ENCODE peak calls at places on chromosome 4, in eight cellular contexts. One of them, this sample, is unnamed.

GRCh38 chr4:47490550-47490949 is 5.5 kb downstream of the ATP10D start:
- DNase-seq in kidney: no peak
- DNase-seq in A549: peak
- DNase-seq in lower lobe of right lung: no peak
- DNase-seq in transverse colon: no peak
- DNase-seq in GM23248: peak
- DNase-seq in CD8-positive, alpha-beta memory T cell: no peak
- DNase-seq in endodermal cell: peak
- DNase-seq in this sample: peak

GRCh38 chr4:114694770-114695169 is 96.2 kb downstream of the UGT8 start:
- DNase-seq in GM23248: peak
- DNase-seq in transverse colon: no peak
- DNase-seq in A549: peak
- DNase-seq in kidney: no peak
- DNase-seq in endodermal cell: no peak
- DNase-seq in CD8-positive, alpha-beta memory T cell: no peak
- DNase-seq in lower lobe of right lung: no peak
- DNase-seq in this sample: peak

GRCh38 chr4:32689520-32689919 is 1969.4 kb downstream of the PCDH7 start:
- DNase-seq in transverse colon: no peak
- DNase-seq in lower lobe of right lung: no peak
- DNase-seq in A549: peak
- DNase-seq in CD8-positive, alpha-beta memory T cell: no peak
- DNase-seq in GM23248: no peak
- DNase-seq in kidney: no peak
- DNase-seq in endodermal cell: no peak
- DNase-seq in this sample: peak

GRCh38 chr4:87499415-87500106 is 29.6 kb downstream of the SPARCL1 start:
- DNase-seq in transverse colon: no peak
- DNase-seq in lower lobe of right lung: no peak
- DNase-seq in kidney: no peak
- DNase-seq in CD8-positive, alpha-beta memory T cell: no peak
- DNase-seq in GM23248: no peak
- DNase-seq in endodermal cell: no peak
- DNase-seq in A549: no peak
- DNase-seq in this sample: no peak

GRCh38 chr4:7238300-7238960 is 46.1 kb downstream of the SORCS2 start:
- DNase-seq in lower lobe of right lung: no peak
- DNase-seq in kidney: peak
- DNase-seq in A549: peak
- DNase-seq in endodermal cell: peak
- DNase-seq in CD8-positive, alpha-beta memory T cell: no peak
- DNase-seq in GM23248: no peak
- DNase-seq in transverse colon: no peak
- DNase-seq in this sample: no peak

GRCh38 chr4:13584481-13584880 is 40.2 kb upstream of the NKX3-2 start:
- DNase-seq in endodermal cell: no peak
- DNase-seq in transverse colon: no peak
- DNase-seq in GM23248: peak
- DNase-seq in CD8-positive, alpha-beta memory T cell: no peak
- DNase-seq in lower lobe of right lung: no peak
- DNase-seq in A549: no peak
- DNase-seq in kidney: no peak
- DNase-seq in this sample: no peak

GRCh38 chr4:2806392-2807355 is 13.8 kb downstream of the SH3BP2 start:
- DNase-seq in GM23248: peak
- DNase-seq in kidney: peak
- DNase-seq in transverse colon: peak
- DNase-seq in A549: no peak
- DNase-seq in lower lobe of right lung: peak
- DNase-seq in endodermal cell: no peak
- DNase-seq in CD8-positive, alpha-beta memory T cell: no peak
- DNase-seq in this sample: no peak

GRCh38 chr4:176123710-176124407 is 58.2 kb downstream of the WDR17 start:
- DNase-seq in transverse colon: peak
- DNase-seq in A549: peak
- DNase-seq in kidney: no peak
- DNase-seq in endodermal cell: peak
- DNase-seq in GM23248: peak
- DNase-seq in lower lobe of right lung: no peak
- DNase-seq in CD8-positive, alpha-beta memory T cell: no peak
- DNase-seq in this sample: no peak

GRCh38 chr4:184201179-184201578 is 16.5 kb downstream of the ENPP6 start:
- DNase-seq in transverse colon: no peak
- DNase-seq in kidney: no peak
- DNase-seq in endodermal cell: no peak
- DNase-seq in lower lobe of right lung: no peak
- DNase-seq in GM23248: no peak
- DNase-seq in A549: no peak
- DNase-seq in CD8-positive, alpha-beta memory T cell: no peak
- DNase-seq in this sample: no peak

GRCh38 chr4:78517050-78517652 is 34.4 kb upstream of the ANXA3 start:
- DNase-seq in CD8-positive, alpha-beta memory T cell: no peak
- DNase-seq in lower lobe of right lung: no peak
- DNase-seq in A549: peak
- DNase-seq in kidney: no peak
- DNase-seq in GM23248: peak
- DNase-seq in transverse colon: no peak
- DNase-seq in endodermal cell: no peak
- DNase-seq in this sample: no peak

GRCh38 chr4:123785515-123785914 is 388.9 kb downstream of the SPRY1 start:
- DNase-seq in GM23248: peak
- DNase-seq in lower lobe of right lung: no peak
- DNase-seq in CD8-positive, alpha-beta memory T cell: no peak
- DNase-seq in endodermal cell: peak
- DNase-seq in kidney: no peak
- DNase-seq in A549: no peak
- DNase-seq in transverse colon: peak
- DNase-seq in this sample: peak

GRCh38 chr4:73603854-73604584 is 16.2 kb downstream of the RASSF6 start:
- DNase-seq in endodermal cell: no peak
- DNase-seq in GM23248: no peak
- DNase-seq in transverse colon: no peak
- DNase-seq in A549: peak
- DNase-seq in kidney: no peak
- DNase-seq in CD8-positive, alpha-beta memory T cell: no peak
- DNase-seq in lower lobe of right lung: no peak
- DNase-seq in this sample: no peak

GRCh38 chr4:118865091-118865708 is 23.5 kb upstream of the SYNPO2 start:
- DNase-seq in lower lobe of right lung: no peak
- DNase-seq in transverse colon: peak
- DNase-seq in GM23248: peak
- DNase-seq in A549: peak
- DNase-seq in endodermal cell: peak
- DNase-seq in kidney: no peak
- DNase-seq in CD8-positive, alpha-beta memory T cell: no peak
- DNase-seq in this sample: peak

GRCh38 chr4:15656038-15656470 is 897 bp upstream of the FBXL5 start:
- DNase-seq in GM23248: no peak
- DNase-seq in CD8-positive, alpha-beta memory T cell: no peak
- DNase-seq in A549: no peak
- DNase-seq in transverse colon: no peak
- DNase-seq in kidney: no peak
- DNase-seq in endodermal cell: no peak
- DNase-seq in lower lobe of right lung: no peak
- DNase-seq in this sample: no peak

GRCh38 chr4:7665321-7665720 is 230.6 kb upstream of the PSAPL1 start:
- DNase-seq in A549: no peak
- DNase-seq in kidney: no peak
- DNase-seq in endodermal cell: no peak
- DNase-seq in transverse colon: no peak
- DNase-seq in GM23248: no peak
- DNase-seq in CD8-positive, alpha-beta memory T cell: no peak
- DNase-seq in lower lobe of right lung: no peak
- DNase-seq in this sample: no peak

GRCh38 chr4:113142351-113142750 is 92.9 kb downstream of the ANK2 start:
- DNase-seq in transverse colon: no peak
- DNase-seq in A549: no peak
- DNase-seq in endodermal cell: no peak
- DNase-seq in CD8-positive, alpha-beta memory T cell: no peak
- DNase-seq in GM23248: no peak
- DNase-seq in kidney: no peak
- DNase-seq in lower lobe of right lung: no peak
- DNase-seq in this sample: no peak

DNA sequence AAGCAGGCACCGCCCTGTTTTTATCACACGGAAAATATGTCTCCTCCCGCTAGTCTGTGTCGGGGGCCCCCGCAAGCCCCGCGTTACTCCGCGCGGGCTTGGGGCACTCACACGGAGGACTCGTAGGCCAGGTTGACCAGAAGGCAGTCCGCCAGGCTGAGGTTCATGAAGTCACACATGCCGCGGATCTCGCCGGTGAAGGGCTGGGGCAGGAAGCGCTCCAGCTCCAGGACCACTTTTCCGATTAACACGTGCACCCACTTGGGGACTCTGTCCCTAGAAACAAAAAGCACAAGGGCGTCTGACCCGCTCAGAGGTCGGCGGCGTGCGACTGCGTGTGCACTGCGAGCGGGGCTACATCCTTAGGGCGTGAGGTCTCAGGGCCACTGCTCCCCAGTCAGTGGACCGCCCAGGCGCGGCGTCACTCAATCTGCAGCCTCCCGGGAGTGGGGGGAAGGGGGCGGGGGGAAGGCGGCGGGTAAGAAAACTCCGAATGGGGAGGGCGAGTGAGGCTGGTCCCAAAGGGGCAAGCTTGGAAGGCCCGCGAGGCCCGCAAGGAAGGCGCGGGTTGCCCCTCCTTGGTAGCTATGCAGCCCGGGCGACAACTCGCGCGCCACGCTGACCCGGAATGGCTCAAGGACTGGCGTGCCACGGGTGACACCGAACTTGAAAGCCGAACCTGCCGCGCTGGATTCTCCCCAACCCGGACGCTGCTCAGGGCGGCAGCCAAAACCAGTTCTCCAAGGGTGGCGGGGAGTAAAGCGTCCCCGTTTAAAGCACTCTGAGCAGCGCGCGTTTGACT is 722 bp downstream of the NAAA start:
- DNase-seq in transverse colon: peak
- DNase-seq in lower lobe of right lung: peak
- DNase-seq in GM23248: peak
- DNase-seq in kidney: peak
- DNase-seq in CD8-positive, alpha-beta memory T cell: peak
- DNase-seq in endodermal cell: peak
- DNase-seq in A549: peak
- DNase-seq in this sample: peak
- H3K27ac ChIP-seq in transverse colon: peak
- H3K27ac ChIP-seq in lower lobe of right lung: peak
- H3K27ac ChIP-seq in GM23248: peak
- H3K27ac ChIP-seq in kidney: peak
- H3K27ac ChIP-seq in CD8-positive, alpha-beta memory T cell: peak
- H3K27ac ChIP-seq in endodermal cell: no peak
- H3K27ac ChIP-seq in A549: peak
- H3K27ac ChIP-seq in this sample: no peak

GRCh38 chr4:1593881-1594345 is 90.2 kb downstream of the FAM53A start:
- DNase-seq in transverse colon: no peak
- DNase-seq in lower lobe of right lung: peak
- DNase-seq in CD8-positive, alpha-beta memory T cell: peak
- DNase-seq in endodermal cell: no peak
- DNase-seq in GM23248: no peak
- DNase-seq in A549: no peak
- DNase-seq in kidney: peak
- DNase-seq in this sample: no peak
- H3K27ac ChIP-seq in transverse colon: no peak
- H3K27ac ChIP-seq in lower lobe of right lung: no peak
- H3K27ac ChIP-seq in CD8-positive, alpha-beta memory T cell: no peak
- H3K27ac ChIP-seq in endodermal cell: peak
- H3K27ac ChIP-seq in GM23248: no peak
- H3K27ac ChIP-seq in A549: no peak
- H3K27ac ChIP-seq in kidney: no peak
- H3K27ac ChIP-seq in this sample: no peak

GRCh38 chr4:173468314-173468713 is 61.7 kb downstream of the HAND2 start:
- DNase-seq in A549: no peak
- DNase-seq in CD8-positive, alpha-beta memory T cell: no peak
- DNase-seq in lower lobe of right lung: no peak
- DNase-seq in transverse colon: no peak
- DNase-seq in GM23248: no peak
- DNase-seq in kidney: no peak
- DNase-seq in endodermal cell: no peak
- DNase-seq in this sample: no peak

GRCh38 chr4:173463816-173464215 is 64.9 kb upstream of the SCRG1 start:
- DNase-seq in endodermal cell: no peak
- DNase-seq in A549: no peak
- DNase-seq in CD8-positive, alpha-beta memory T cell: no peak
- DNase-seq in transverse colon: no peak
- DNase-seq in kidney: no peak
- DNase-seq in GM23248: no peak
- DNase-seq in lower lobe of right lung: no peak
- DNase-seq in this sample: no peak

GRCh38 chr4:173464486-173464885 is 65.5 kb downstream of the HAND2 start:
- DNase-seq in lower lobe of right lung: no peak
- DNase-seq in transverse colon: no peak
- DNase-seq in CD8-positive, alpha-beta memory T cell: no peak
- DNase-seq in GM23248: no peak
- DNase-seq in kidney: no peak
- DNase-seq in endodermal cell: no peak
- DNase-seq in A549: no peak
- DNase-seq in this sample: no peak

GRCh38 chr4:173469622-173470021 is 60.4 kb downstream of the HAND2 start:
- DNase-seq in lower lobe of right lung: no peak
- DNase-seq in transverse colon: no peak
- DNase-seq in CD8-positive, alpha-beta memory T cell: no peak
- DNase-seq in GM23248: no peak
- DNase-seq in A549: no peak
- DNase-seq in endodermal cell: no peak
- DNase-seq in kidney: no peak
- DNase-seq in this sample: no peak

DNA sequence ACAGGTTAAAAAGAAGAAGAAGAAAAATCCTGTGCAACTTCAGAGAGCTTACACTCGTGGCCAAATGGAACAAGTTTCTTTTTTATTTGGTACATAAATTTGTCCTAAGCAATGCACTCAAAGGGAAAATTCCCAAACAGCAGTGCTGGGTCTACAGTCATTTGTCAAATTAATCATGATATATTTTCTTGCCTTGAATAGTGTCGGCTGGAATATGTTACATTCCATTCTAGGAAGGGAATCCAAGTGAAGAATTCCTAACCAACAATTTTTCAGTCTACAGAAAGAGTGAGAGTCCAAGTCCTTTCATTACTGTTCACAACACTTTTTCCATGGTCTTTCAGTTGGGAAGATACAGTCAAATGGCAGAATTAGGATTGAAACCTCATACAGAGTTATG is 63.9 kb downstream of the HAND2 start:
- DNase-seq in kidney: no peak
- DNase-seq in GM23248: no peak
- DNase-seq in endodermal cell: no peak
- DNase-seq in A549: no peak
- DNase-seq in transverse colon: no peak
- DNase-seq in lower lobe of right lung: no peak
- DNase-seq in CD8-positive, alpha-beta memory T cell: no peak
- DNase-seq in this sample: no peak
- H3K27ac ChIP-seq in kidney: no peak
- H3K27ac ChIP-seq in GM23248: no peak
- H3K27ac ChIP-seq in endodermal cell: no peak
- H3K27ac ChIP-seq in A549: no peak
- H3K27ac ChIP-seq in transverse colon: no peak
- H3K27ac ChIP-seq in lower lobe of right lung: no peak
- H3K27ac ChIP-seq in CD8-positive, alpha-beta memory T cell: no peak
- H3K27ac ChIP-seq in this sample: no peak

DNA sequence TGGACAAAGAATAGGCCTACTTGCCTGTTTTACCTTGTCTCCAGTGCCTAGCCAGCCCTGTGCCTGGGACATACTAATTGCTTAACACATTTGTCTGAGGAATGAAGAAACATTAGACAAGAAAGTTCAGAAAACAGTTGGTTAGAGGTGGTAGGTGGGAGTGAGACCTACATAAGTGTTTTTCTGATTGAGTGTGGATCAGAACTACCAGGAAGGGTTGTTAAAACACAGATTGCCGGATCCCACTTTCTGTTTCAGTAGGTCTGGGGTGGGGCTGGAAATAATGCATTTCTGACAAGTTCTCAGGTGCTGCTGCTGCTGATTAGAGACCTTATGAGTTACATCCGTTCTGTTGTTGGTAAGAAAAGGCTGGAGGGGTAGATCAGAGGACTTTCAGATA is 5.7 kb upstream of the JADE1 start:
- DNase-seq in endodermal cell: no peak
- DNase-seq in kidney: no peak
- DNase-seq in lower lobe of right lung: no peak
- DNase-seq in transverse colon: no peak
- DNase-seq in A549: no peak
- DNase-seq in GM23248: no peak
- DNase-seq in CD8-positive, alpha-beta memory T cell: no peak
- DNase-seq in this sample: no peak
- H3K27ac ChIP-seq in endodermal cell: no peak
- H3K27ac ChIP-seq in kidney: no peak
- H3K27ac ChIP-seq in lower lobe of right lung: no peak
- H3K27ac ChIP-seq in transverse colon: no peak
- H3K27ac ChIP-seq in A549: no peak
- H3K27ac ChIP-seq in GM23248: no peak
- H3K27ac ChIP-seq in CD8-positive, alpha-beta memory T cell: no peak
- H3K27ac ChIP-seq in this sample: no peak